ENCODE peak calls at places on chromosomes 12 and 14, in ten cellular contexts. B is neural progenitor cell; C is left cardiac atrium; A is hippocampal formation; E is suprapubic skin; O is mammary epithelial cell; V is stimulated activated CD4-positive, alpha-beta T cell treated with anti-CD3 and anti-CD28 coated beads, Interleukin-4, amount 100 ng/mL, for 48 hours; W is NCI-H1694; G is K562; K is KBM-7. Y is an unnamed sample.

GRCh38 chr12:56839489-56840442 is 76.6 kb downstream of the HSD17B6 start:
- DNase-seq in G (peak), A (peak), C (peak), W (no peak), V (peak), K (peak), O (peak), B (peak), E (no peak), Y (no peak)

GRCh38 chr14:68016243-68016914 is 196.8 kb downstream of the RAD51B start:
- DNase-seq in E (no peak), V (no peak), A (no peak), B (no peak), W (no peak), C (no peak), O (no peak), G (no peak), K (no peak), Y (no peak)

GRCh38 chr14:76909266-76909665 is 83.1 kb downstream of the LRRC74A start:
- DNase-seq in O (no peak), K (no peak), C (no peak), B (no peak), W (no peak), V (no peak), E (no peak), G (no peak), A (no peak), Y (peak)

GRCh38 chr14:72723741-72724530 is 170.0 kb downstream of the DPF3 start:
- DNase-seq in O (no peak), K (no peak), W (no peak), V (no peak), G (no peak), E (no peak), A (no peak), B (no peak), C (no peak), Y (no peak)

GRCh38 chr14:91356218-91356763 is 61.3 kb downstream of the CCDC88C start:
- DNase-seq in B (no peak), K (no peak), V (no peak), G (no peak), C (no peak), W (no peak), O (no peak), E (no peak), A (no peak), Y (no peak)

GRCh38 chr14:73829526-73830431 is 21.9 kb upstream of the PTGR2 start:
- DNase-seq in W (no peak), A (no peak), G (peak), O (peak), E (no peak), V (peak), C (peak), B (no peak), K (peak), Y (no peak)

GRCh38 chr12:92745874-92746553 is 43.2 kb downstream of the PLEKHG7 start:
- DNase-seq in O (peak), V (no peak), C (peak), B (no peak), W (no peak), A (peak), E (peak), G (no peak), K (no peak), Y (peak)

GRCh38 chr12:67299526-67299925 is 30.4 kb downstream of the CAND1 start:
- DNase-seq in B (no peak), K (no peak), C (no peak), O (no peak), W (no peak), A (no peak), V (no peak), G (no peak), E (no peak), Y (no peak)

GRCh38 chr14:54177861-54178591 is 218.8 kb upstream of the CDKN3 start:
- DNase-seq in C (no peak), B (no peak), V (no peak), O (no peak), A (no peak), G (no peak), W (no peak), K (no peak), E (no peak), Y (no peak)

GRCh38 chr12:15563683-15564082 is 225.5 kb downstream of the EPS8 start:
- DNase-seq in W (no peak), A (peak), K (peak), B (no peak), O (peak), C (no peak), V (no peak), G (no peak), E (no peak), Y (no peak)

GRCh38 chr14:57066887-57067513 is 201.7 kb downstream of the EXOC5 start:
- DNase-seq in A (peak), C (peak), B (peak), E (no peak), K (peak), G (peak), O (peak), W (peak), V (peak), Y (no peak)

GRCh38 chr12:64696065-64696741 is 63.0 kb downstream of the GNS start:
- DNase-seq in B (no peak), G (no peak), O (no peak), K (peak), A (no peak), V (no peak), C (no peak), W (no peak), E (no peak), Y (no peak)

GRCh38 chr12:131153956-131154355 is 200.2 kb downstream of the ADGRD1 start:
- DNase-seq in K (no peak), C (no peak), A (no peak), V (no peak), B (no peak), G (no peak), W (no peak), E (no peak), O (no peak), Y (no peak)